ENCODE peak calls at places on chromosomes 2 and 18, in nine cellular contexts. Q is AG09319, G is neural progenitor cell, V is GM13977, K is kidney, F is stomach, T is BE2C, C is cardiac muscle cell, X is Calu3. I is an unnamed sample.

GRCh38 chr2:174699993-174700766 is 64.1 kb downstream of the CHRNA1 start:
- DNase-seq in Q (no peak), G (peak; percentile 49), V (peak; percentile 78), K (no peak), F (no peak), T (no peak), C (peak; percentile 57), X (peak; percentile 28), I (peak; percentile 40)

GRCh38 chr18:11147962-11148654 is 1.3 kb downstream of the PIEZO2 start:
- DNase-seq in Q (no peak), G (no peak), V (peak; percentile 35), K (peak; percentile 65), F (no peak), T (no peak), C (no peak), X (no peak), I (no peak)

GRCh38 chr2:188897096-188897495 is 77.1 kb upstream of the COL3A1 start:
- DNase-seq in Q (no peak), G (no peak), V (no peak), K (no peak), F (no peak), T (no peak), C (no peak), X (no peak), I (no peak)

GRCh38 chr2:64276417-64277095 is 132.3 kb upstream of the PELI1 start:
- DNase-seq in Q (no peak), G (peak; percentile 35), V (no peak), K (no peak), F (no peak), T (no peak), C (no peak), X (no peak), I (no peak)

GRCh38 chr2:12262681-12263436 is 453.9 kb upstream of the TRIB2 start:
- DNase-seq in Q (no peak), G (no peak), V (no peak), K (no peak), F (no peak), T (no peak), C (peak; percentile 17), X (no peak), I (no peak)

GRCh38 chr2:210445116-210445707 is 31.3 kb downstream of the LANCL1 start:
- DNase-seq in Q (no peak), G (peak; percentile 20), V (peak; percentile 24), K (no peak), F (no peak), T (no peak), C (peak; percentile 32), X (no peak), I (peak; percentile 18)

GRCh38 chr2:150135223-150135883 is 352.1 kb downstream of the RND3 start:
- DNase-seq in Q (no peak), G (no peak), V (no peak), K (no peak), F (no peak), T (no peak), C (no peak), X (peak; percentile 59), I (peak; percentile 12)

GRCh38 chr2:74548919-74549684 is 4.6 kb downstream of the LOXL3 start:
- DNase-seq in Q (no peak), G (peak; percentile 85), V (peak; percentile 84), K (peak; percentile 88), F (peak; percentile 70), T (peak; percentile 43), C (peak; percentile 76), X (peak; percentile 76), I (peak; percentile 50)

GRCh38 chr2:60890393-60890707 is 9.0 kb downstream of the REL start:
- DNase-seq in Q (no peak), G (no peak), V (no peak), K (no peak), F (no peak), T (no peak), C (no peak), X (no peak), I (no peak)

GRCh38 chr2:239201531-239201876 is 199.3 kb downstream of the HDAC4 start:
- DNase-seq in Q (no peak), G (no peak), V (peak; percentile 41), K (peak; percentile 51), F (no peak), T (no peak), C (no peak), X (no peak), I (no peak)

GRCh38 chr18:24108621-24109020 is 30.2 kb upstream of the CABYR start:
- DNase-seq in Q (no peak), G (no peak), V (no peak), K (no peak), F (no peak), T (no peak), C (no peak), X (no peak), I (no peak)

GRCh38 chr2:120917876-120918275 is 182.2 kb downstream of the GLI2 start:
- DNase-seq in Q (no peak), G (no peak), V (no peak), K (peak; percentile 41), F (no peak), T (no peak), C (no peak), X (no peak), I (no peak)

GRCh38 chr2:223969856-223970255 is 12.6 kb downstream of the MRPL44 start:
- DNase-seq in Q (no peak), G (no peak), V (no peak), K (no peak), F (no peak), T (no peak), C (no peak), X (no peak), I (no peak)

GRCh38 chr2:135742307-135742838 is 718 bp downstream of the UBXN4 start:
- DNase-seq in Q (peak; percentile 30), G (peak; percentile 72), V (peak; percentile 63), K (no peak), F (peak; percentile 35), T (peak; percentile 22), C (peak; percentile 65), X (peak; percentile 42), I (peak; percentile 65)
- TF ChIP-seq CTCF in Q (no peak), G (no peak), V (no peak), K (no peak), F (no peak), T (no peak), C (no peak), X (no peak), I (no peak)

GRCh38 chr2:71455741-71456569 is 2.6 kb downstream of the DYSF start:
- DNase-seq in Q (no peak), G (no peak), V (no peak), K (no peak), F (no peak), T (no peak), C (peak; percentile 90), X (no peak), I (peak; percentile 65)

GRCh38 chr2:71457123-71457958 is 4.0 kb downstream of the DYSF start:
- DNase-seq in Q (no peak), G (no peak), V (no peak), K (no peak), F (no peak), T (no peak), C (no peak), X (no peak), I (no peak)

GRCh38 chr2:71457959-71458322 is 4.6 kb downstream of the DYSF start:
- DNase-seq in Q (no peak), G (no peak), V (no peak), K (no peak), F (no peak), T (no peak), C (no peak), X (no peak), I (no peak)

GRCh38 chr2:71455011-71455740 is 1.8 kb downstream of the DYSF start:
- DNase-seq in Q (no peak), G (no peak), V (no peak), K (no peak), F (no peak), T (no peak), C (no peak), X (no peak), I (no peak)

GRCh38 chr2:71456617-71457016 is 3.3 kb downstream of the DYSF start:
- DNase-seq in Q (no peak), G (no peak), V (no peak), K (no peak), F (no peak), T (no peak), C (no peak), X (no peak), I (no peak)
- TF ChIP-seq CTCF in Q (no peak), G (no peak), V (no peak), K (no peak), F (no peak), T (no peak), C (no peak), X (no peak), I (no peak)

GRCh38 chr2:226994775-226995174 is 158.9 kb downstream of the RHBDD1 start:
- DNase-seq in Q (no peak), G (peak; percentile 11), V (no peak), K (no peak), F (no peak), T (no peak), C (no peak), X (no peak), I (peak; percentile 23)
- TF ChIP-seq CTCF in Q (no peak), G (peak; percentile 43), V (no peak), K (no peak), F (no peak), T (no peak), C (no peak), X (no peak), I (peak; percentile 56)

GRCh38 chr2:232487385-232488096 is at the start of gene ECEL1:
- DNase-seq in Q (no peak), G (peak; percentile 78), V (peak; percentile 63), K (peak; percentile 71), F (no peak), T (no peak), C (peak; percentile 55), X (peak; percentile 26), I (no peak)

GRCh38 chr2:232486558-232487384 is 863 bp downstream of the ECEL1 start:
- DNase-seq in Q (no peak), G (no peak), V (no peak), K (peak; percentile 64), F (no peak), T (peak; percentile 8), C (no peak), X (no peak), I (no peak)

GRCh38 chr2:232489516-232490220 is 2.0 kb upstream of the ECEL1 start:
- DNase-seq in Q (no peak), G (no peak), V (no peak), K (peak; percentile 40), F (no peak), T (no peak), C (no peak), X (no peak), I (no peak)

GRCh38 chr2:232488721-232489300 is 1.2 kb upstream of the ECEL1 start:
- DNase-seq in Q (no peak), G (no peak), V (no peak), K (no peak), F (no peak), T (no peak), C (no peak), X (no peak), I (no peak)

DNA sequence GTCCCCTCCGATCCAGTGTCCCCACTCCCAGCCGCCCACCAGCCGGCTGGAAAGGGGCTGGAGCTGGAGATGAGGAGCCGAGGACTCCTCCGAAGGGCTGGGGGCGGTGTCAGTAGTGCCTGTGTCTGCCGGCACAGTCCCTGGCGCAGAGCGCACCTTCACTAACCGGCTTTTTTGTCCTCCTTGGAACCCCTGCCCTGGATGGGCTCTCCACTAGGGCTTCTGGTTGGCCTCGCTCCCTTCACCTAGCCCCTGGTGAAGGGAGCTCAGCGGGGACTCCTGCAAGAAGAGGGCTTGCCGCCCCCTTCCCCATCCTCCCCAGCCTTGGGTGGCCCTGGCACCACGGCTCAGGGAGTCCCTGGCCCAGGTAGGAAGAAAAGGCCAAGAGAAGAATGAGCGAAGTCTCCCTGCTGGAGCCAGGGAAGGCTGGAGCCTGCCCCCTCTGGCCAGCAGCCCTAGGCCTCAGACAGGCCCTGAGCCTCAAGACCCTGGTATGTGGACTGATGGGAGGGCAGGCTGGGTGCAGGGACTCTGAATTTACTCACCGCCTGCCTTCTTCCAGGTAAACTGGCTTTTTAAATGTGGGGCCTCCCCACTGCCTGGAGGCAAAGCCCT is 570 bp upstream of the ECEL1 start:
- DNase-seq in Q (no peak), G (peak; percentile 70), V (no peak), K (peak; percentile 49), F (no peak), T (no peak), C (no peak), X (no peak), I (no peak)
- TF ChIP-seq CTCF in Q (no peak), G (peak; percentile 41), V (no peak), K (no peak), F (no peak), T (no peak), C (no peak), X (no peak), I (no peak)